ENCODE peak calls at places on chromosomes 6 and 20, in nine cellular contexts. G, K, U, F, H, Z, C, D and A are unnamed samples.

GRCh38 chr6:133428299-133428698 is 187.1 kb downstream of the EYA4 start:
- DNase-seq in G (no peak), K (no peak), U (no peak), F (no peak), H (no peak), Z (no peak), C (no peak), D (no peak), A (no peak)

GRCh38 chr6:24504274-24504641 is 9.5 kb downstream of the ALDH5A1 start:
- DNase-seq in G (no peak), K (no peak), U (no peak), F (no peak), H (no peak), Z (no peak), C (no peak), D (no peak), A (no peak)

GRCh38 chr6:144264270-144265060 is 20.7 kb upstream of the UTRN start:
- DNase-seq in G (no peak), K (no peak), U (no peak), F (peak), H (no peak), Z (no peak), C (no peak), D (no peak), A (no peak)

GRCh38 chr6:109896333-109896732 is 81.8 kb upstream of the GPR6 start:
- DNase-seq in G (no peak), K (no peak), U (no peak), F (peak), H (no peak), Z (no peak), C (no peak), D (no peak), A (no peak)

GRCh38 chr6:33746036-33746600 is 587 bp downstream of the IP6K3 start:
- DNase-seq in G (no peak), K (no peak), U (no peak), F (peak), H (no peak), Z (no peak), C (no peak), D (no peak), A (peak)

GRCh38 chr6:125094563-125094962 is 59.0 kb upstream of the TPD52L1 start:
- DNase-seq in G (no peak), K (no peak), U (no peak), F (peak), H (no peak), Z (no peak), C (no peak), D (no peak), A (no peak)

GRCh38 chr20:12056836-12057235 is 139.1 kb downstream of the BTBD3 start:
- DNase-seq in G (no peak), K (no peak), U (no peak), F (no peak), H (no peak), Z (no peak), C (no peak), D (no peak), A (no peak)

GRCh38 chr6:107667790-107668189 is 156.3 kb downstream of the SCML4 start:
- DNase-seq in G (no peak), K (no peak), U (no peak), F (no peak), H (peak), Z (no peak), C (no peak), D (no peak), A (peak)

GRCh38 chr20:59159822-59160740 is 3.5 kb upstream of the ZNF831 start:
- DNase-seq in G (no peak), K (peak), U (peak), F (no peak), H (no peak), Z (no peak), C (no peak), D (no peak), A (no peak)

GRCh38 chr20:5843054-5843731 is 93.0 kb downstream of the SHLD1 start:
- DNase-seq in G (no peak), K (no peak), U (no peak), F (peak), H (no peak), Z (peak), C (no peak), D (no peak), A (no peak)

GRCh38 chr6:101396552-101397173 is 3.2 kb downstream of the GRIK2 start:
- DNase-seq in G (peak), K (no peak), U (no peak), F (peak), H (no peak), Z (peak), C (no peak), D (no peak), A (no peak)

GRCh38 chr6:34352305-34352937 is 40.0 kb downstream of the NUDT3 start:
- DNase-seq in G (no peak), K (no peak), U (no peak), F (no peak), H (no peak), Z (no peak), C (no peak), D (no peak), A (no peak)

GRCh38 chr6:36597775-36598174 is 3.6 kb downstream of the SRSF3 start:
- DNase-seq in G (no peak), K (no peak), U (no peak), F (no peak), H (no peak), Z (no peak), C (no peak), D (no peak), A (no peak)

GRCh38 chr6:160102399-160102798 is 19.2 kb upstream of the SLC22A1 start:
- DNase-seq in G (peak), K (no peak), U (no peak), F (no peak), H (no peak), Z (no peak), C (no peak), D (no peak), A (no peak)

GRCh38 chr20:62063601-62063980 is 2.1 kb downstream of the TAF4 start:
- DNase-seq in G (peak), K (no peak), U (no peak), F (peak), H (no peak), Z (no peak), C (no peak), D (no peak), A (peak)

GRCh38 chr6:44538841-44539240 is 151.3 kb downstream of the CDC5L start:
- DNase-seq in G (no peak), K (no peak), U (no peak), F (no peak), H (no peak), Z (no peak), C (no peak), D (no peak), A (no peak)

GRCh38 chr20:7714549-7714948 is 225.7 kb downstream of the HAO1 start:
- DNase-seq in G (no peak), K (no peak), U (peak), F (no peak), H (no peak), Z (no peak), C (no peak), D (no peak), A (no peak)

GRCh38 chr6:7819641-7820040 is 90.9 kb downstream of the TXNDC5 start:
- DNase-seq in G (no peak), K (no peak), U (no peak), F (peak), H (no peak), Z (no peak), C (no peak), D (no peak), A (no peak)

GRCh38 chr6:36807750-36808149 is 31.5 kb downstream of the CPNE5 start:
- DNase-seq in G (no peak), K (no peak), U (no peak), F (no peak), H (no peak), Z (no peak), C (no peak), D (no peak), A (no peak)

GRCh38 chr6:158834675-158835385 is 15.7 kb upstream of the EZR start:
- DNase-seq in G (no peak), K (no peak), U (no peak), F (no peak), H (no peak), Z (no peak), C (no peak), D (no peak), A (no peak)

GRCh38 chr6:159038914-159039884 is 5.6 kb downstream of the TAGAP start:
- DNase-seq in G (no peak), K (no peak), U (no peak), F (peak), H (no peak), Z (no peak), C (no peak), D (no peak), A (no peak)